ENCODE peak calls at places on chromosomes 16 and 17, in five cellular contexts. T is A549, S is Panc1, D is SK-N-SH, V is HL-60. Q is an unnamed sample.

GRCh38 chr17:81011951-81012350 is 20.3 kb downstream of the CHMP6 start:
- DNase-seq in T (no peak), S (no peak), D (no peak), V (no peak), Q (no peak)

GRCh38 chr17:27323538-27324212 is 29.8 kb downstream of the WSB1 start:
- DNase-seq in T (no peak), S (no peak), D (no peak), V (no peak), Q (peak; percentile 48)

GRCh38 chr17:37787055-37787720 is 42.3 kb upstream of the HNF1B start:
- DNase-seq in T (peak; percentile 95), S (no peak), D (no peak), V (no peak), Q (no peak)

GRCh38 chr16:70694088-70694487 is 8.2 kb upstream of the MTSS2 start:
- DNase-seq in T (peak; percentile 95), S (peak; percentile 22), D (no peak), V (no peak), Q (peak; percentile 83)

GRCh38 chr16:16083421-16084156 is 134.2 kb downstream of the ABCC1 start:
- DNase-seq in T (peak; percentile 20), S (no peak), D (no peak), V (peak; percentile 68), Q (no peak)

GRCh38 chr16:11175106-11175795 is 80.8 kb downstream of the SOCS1 start:
- DNase-seq in T (no peak), S (no peak), D (no peak), V (no peak), Q (no peak)

GRCh38 chr16:2183671-2184070 is 12.7 kb downstream of the CASKIN1 start:
- DNase-seq in T (no peak), S (no peak), D (no peak), V (no peak), Q (no peak)

GRCh38 chr16:65122974-65123845 is 1.3 kb upstream of the CDH11 start:
- DNase-seq in T (no peak), S (no peak), D (peak; percentile 72), V (no peak), Q (peak; percentile 59)

GRCh38 chr16:20838250-20838649 is 31.9 kb downstream of the REXO5 start:
- DNase-seq in T (no peak), S (no peak), D (no peak), V (no peak), Q (no peak)

GRCh38 chr17:77441130-77441920 is 300.6 kb downstream of the SEC14L1 start:
- DNase-seq in T (no peak), S (no peak), D (no peak), V (peak; percentile 88), Q (no peak)

GRCh38 chr16:14196539-14196938 is 125.4 kb downstream of the MRTFB start:
- DNase-seq in T (no peak), S (no peak), D (peak; percentile 12), V (no peak), Q (no peak)

DNA sequence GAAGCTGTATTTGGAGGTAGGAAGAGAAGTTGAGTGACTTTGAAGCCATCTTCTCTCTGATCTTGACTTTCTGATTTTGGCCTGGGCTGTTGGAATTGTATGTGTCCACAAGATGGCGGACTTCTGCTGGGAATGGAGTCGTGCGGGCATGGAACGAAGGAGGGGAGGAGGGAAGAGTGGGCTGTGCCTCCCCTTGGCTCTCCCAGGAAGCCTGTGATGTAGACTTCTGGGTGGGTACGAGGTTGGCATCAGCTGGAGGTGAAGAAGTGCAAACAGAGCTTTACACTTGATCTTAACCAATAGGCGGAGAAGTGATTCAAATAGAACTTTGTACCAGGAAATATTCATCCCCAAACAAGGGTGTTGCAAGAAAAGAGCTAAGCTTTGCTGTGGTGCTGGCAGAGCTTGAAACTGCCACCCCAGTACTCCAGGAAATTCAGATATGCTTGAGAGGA is 7.4 kb upstream of the TMEM220 start:
- DNase-seq in T (peak; percentile 72), S (peak; percentile 42), D (peak; percentile 82), V (peak; percentile 11), Q (peak; percentile 86)
- TF ChIP-seq REST in T (no peak), S (no peak), D (no peak), V (no peak), Q (no peak)

GRCh38 chr17:83145831-83146230 is 66.4 kb downstream of the METRNL start:
- DNase-seq in T (no peak), S (no peak), D (no peak), V (no peak), Q (no peak)
- TF ChIP-seq REST in T (no peak), S (no peak), D (no peak), V (no peak), Q (no peak)

DNA sequence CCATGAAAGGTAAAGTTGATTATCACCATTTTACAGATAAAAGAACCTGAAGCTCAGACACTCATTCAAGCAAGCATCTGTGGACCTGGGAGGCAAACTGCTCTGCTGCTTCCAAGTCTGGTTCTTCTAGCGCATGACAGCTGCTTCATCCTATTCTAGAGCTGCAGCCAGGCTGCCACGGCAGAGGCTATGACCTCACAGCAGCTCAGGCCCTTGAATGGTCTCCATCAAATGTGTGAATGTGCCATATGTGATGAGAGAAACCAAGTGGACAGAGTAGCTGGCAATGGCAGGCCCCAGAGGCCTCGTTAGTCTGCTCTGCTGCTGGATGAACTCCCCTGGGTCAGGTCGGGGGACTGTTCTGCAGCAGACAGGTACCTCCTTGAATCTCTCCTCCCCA is 30.7 kb upstream of the FOXJ1 start:
- DNase-seq in T (no peak), S (no peak), D (no peak), V (no peak), Q (no peak)
- TF ChIP-seq REST in T (no peak), S (no peak), D (no peak), V (no peak), Q (no peak)

GRCh38 chr17:79408251-79408650 is 202.6 kb downstream of the RBFOX3 start:
- DNase-seq in T (no peak), S (no peak), D (no peak), V (no peak), Q (no peak)
- TF ChIP-seq REST in T (no peak), S (no peak), D (no peak), V (no peak), Q (no peak)

Q was measured in GM23338.